ENCODE peak calls at places on chromosome 14, in eight cellular contexts. One of them, this sample, is unnamed.

GRCh38 chr14:74299061-74299545 is 3.6 kb downstream of the ABCD4 start:
- ATAC-seq in left cardiac atrium: peak; percentile 5
- ATAC-seq in sciatic nerve: no peak
- ATAC-seq in Right ventricle myocardium superior: no peak
- ATAC-seq in pancreas: no peak
- ATAC-seq in upper lobe of right lung: no peak
- ATAC-seq in gastrocnemius medialis: no peak
- ATAC-seq in activated T-helper 17 cell treated with anti-CD3 and anti-CD28 coated beads, Interleukin-2, amount 50 U/mL, for 72 hours: peak; percentile 72
- ATAC-seq in this sample: no peak

GRCh38 chr14:99287269-99287942 is 15.4 kb upstream of the BCL11B start:
- ATAC-seq in left cardiac atrium: no peak
- ATAC-seq in sciatic nerve: no peak
- ATAC-seq in Right ventricle myocardium superior: no peak
- ATAC-seq in pancreas: no peak
- ATAC-seq in upper lobe of right lung: peak; percentile 60
- ATAC-seq in gastrocnemius medialis: no peak
- ATAC-seq in activated T-helper 17 cell treated with anti-CD3 and anti-CD28 coated beads, Interleukin-2, amount 50 U/mL, for 72 hours: peak; percentile 35
- ATAC-seq in this sample: no peak

GRCh38 chr14:89245802-89246201 is 171.2 kb downstream of the FOXN3 start:
- ATAC-seq in left cardiac atrium: no peak
- ATAC-seq in sciatic nerve: no peak
- ATAC-seq in Right ventricle myocardium superior: no peak
- ATAC-seq in pancreas: no peak
- ATAC-seq in upper lobe of right lung: no peak
- ATAC-seq in gastrocnemius medialis: no peak
- ATAC-seq in activated T-helper 17 cell treated with anti-CD3 and anti-CD28 coated beads, Interleukin-2, amount 50 U/mL, for 72 hours: no peak
- ATAC-seq in this sample: peak; percentile 59

GRCh38 chr14:89246290-89246689 is 170.7 kb downstream of the FOXN3 start:
- ATAC-seq in left cardiac atrium: no peak
- ATAC-seq in sciatic nerve: no peak
- ATAC-seq in Right ventricle myocardium superior: no peak
- ATAC-seq in pancreas: no peak
- ATAC-seq in upper lobe of right lung: no peak
- ATAC-seq in gastrocnemius medialis: no peak
- ATAC-seq in activated T-helper 17 cell treated with anti-CD3 and anti-CD28 coated beads, Interleukin-2, amount 50 U/mL, for 72 hours: no peak
- ATAC-seq in this sample: no peak

GRCh38 chr14:67557118-67557517 is 24.0 kb downstream of the PLEKHH1 start:
- ATAC-seq in left cardiac atrium: no peak
- ATAC-seq in sciatic nerve: no peak
- ATAC-seq in Right ventricle myocardium superior: no peak
- ATAC-seq in pancreas: no peak
- ATAC-seq in upper lobe of right lung: no peak
- ATAC-seq in gastrocnemius medialis: peak; percentile 7
- ATAC-seq in activated T-helper 17 cell treated with anti-CD3 and anti-CD28 coated beads, Interleukin-2, amount 50 U/mL, for 72 hours: no peak
- ATAC-seq in this sample: no peak

GRCh38 chr14:54435500-54435981 is 5.6 kb downstream of the CNIH1 start:
- ATAC-seq in left cardiac atrium: no peak
- ATAC-seq in sciatic nerve: no peak
- ATAC-seq in Right ventricle myocardium superior: no peak
- ATAC-seq in pancreas: no peak
- ATAC-seq in upper lobe of right lung: no peak
- ATAC-seq in gastrocnemius medialis: no peak
- ATAC-seq in activated T-helper 17 cell treated with anti-CD3 and anti-CD28 coated beads, Interleukin-2, amount 50 U/mL, for 72 hours: peak; percentile 99
- ATAC-seq in this sample: peak; percentile 31

GRCh38 chr14:58771016-58771415 is 133.3 kb downstream of the DACT1 start:
- ATAC-seq in left cardiac atrium: no peak
- ATAC-seq in sciatic nerve: no peak
- ATAC-seq in Right ventricle myocardium superior: no peak
- ATAC-seq in pancreas: no peak
- ATAC-seq in upper lobe of right lung: no peak
- ATAC-seq in gastrocnemius medialis: no peak
- ATAC-seq in activated T-helper 17 cell treated with anti-CD3 and anti-CD28 coated beads, Interleukin-2, amount 50 U/mL, for 72 hours: no peak
- ATAC-seq in this sample: no peak

GRCh38 chr14:85508863-85509262 is 21.1 kb upstream of the FLRT2 start:
- ATAC-seq in left cardiac atrium: no peak
- ATAC-seq in sciatic nerve: no peak
- ATAC-seq in Right ventricle myocardium superior: no peak
- ATAC-seq in pancreas: no peak
- ATAC-seq in upper lobe of right lung: no peak
- ATAC-seq in gastrocnemius medialis: no peak
- ATAC-seq in activated T-helper 17 cell treated with anti-CD3 and anti-CD28 coated beads, Interleukin-2, amount 50 U/mL, for 72 hours: no peak
- ATAC-seq in this sample: no peak

GRCh38 chr14:88559852-88560251 is 3.0 kb upstream of the ZC3H14 start:
- ATAC-seq in left cardiac atrium: no peak
- ATAC-seq in sciatic nerve: peak; percentile 32
- ATAC-seq in Right ventricle myocardium superior: no peak
- ATAC-seq in pancreas: no peak
- ATAC-seq in upper lobe of right lung: no peak
- ATAC-seq in gastrocnemius medialis: no peak
- ATAC-seq in activated T-helper 17 cell treated with anti-CD3 and anti-CD28 coated beads, Interleukin-2, amount 50 U/mL, for 72 hours: no peak
- ATAC-seq in this sample: no peak

GRCh38 chr14:54738009-54738408 is 164.6 kb downstream of the GCH1 start:
- ATAC-seq in left cardiac atrium: peak; percentile 45
- ATAC-seq in sciatic nerve: peak; percentile 48
- ATAC-seq in Right ventricle myocardium superior: peak; percentile 61
- ATAC-seq in pancreas: no peak
- ATAC-seq in upper lobe of right lung: no peak
- ATAC-seq in gastrocnemius medialis: peak; percentile 59
- ATAC-seq in activated T-helper 17 cell treated with anti-CD3 and anti-CD28 coated beads, Interleukin-2, amount 50 U/mL, for 72 hours: no peak
- ATAC-seq in this sample: no peak

This sample was measured in esophagus mucosa.